ENCODE peak calls at places on chromosomes 13 and 19, in four cellular contexts. M is lower lobe of right lung, E is astrocyte of the cerebellum, V is ascending aorta. H is an unnamed sample.

GRCh38 chr13:66618702-66619101 is 611.4 kb downstream of the PCDH9 start:
- DNase-seq in V (no peak), M (no peak), E (peak), H (peak)

GRCh38 chr19:54230031-54230430 is 7.2 kb upstream of the LILRB3 start:
- DNase-seq in M (no peak), V (no peak), E (no peak), H (no peak)

GRCh38 chr19:34172661-34173144 is 399 bp downstream of the LSM14A start:
- DNase-seq in M (peak), E (no peak), V (no peak), H (no peak)

GRCh38 chr13:45132384-45133064 is 12.2 kb downstream of the GTF2F2 start:
- DNase-seq in E (no peak), M (no peak), V (no peak), H (peak)

GRCh38 chr19:30153326-30154210 is 211.5 kb downstream of the URI1 start:
- DNase-seq in E (no peak), V (no peak), M (no peak), H (peak)

GRCh38 chr13:24746618-24747247 is 17.2 kb upstream of the RNF17 start:
- DNase-seq in E (no peak), V (no peak), M (no peak), H (no peak)

GRCh38 chr13:66612983-66613382 is 617.2 kb downstream of the PCDH9 start:
- DNase-seq in M (no peak), E (no peak), V (no peak), H (no peak)

GRCh38 chr13:82597737-82598136 is 1284.5 kb downstream of the SLITRK1 start:
- DNase-seq in V (no peak), E (no peak), M (no peak), H (no peak)

GRCh38 chr13:83423361-83423760 is 458.9 kb downstream of the SLITRK1 start:
- DNase-seq in M (no peak), E (no peak), V (no peak), H (no peak)

GRCh38 chr13:92224052-92224821 is 825.8 kb downstream of the GPC5 start:
- DNase-seq in M (no peak), E (peak), V (no peak), H (no peak)

GRCh38 chr13:86892330-86892729 is 778.8 kb upstream of the SLITRK5 start:
- DNase-seq in M (no peak), V (no peak), E (no peak), H (no peak)

GRCh38 chr19:49374665-49375434 is 11.2 kb downstream of the DKKL1 start:
- DNase-seq in V (no peak), M (no peak), E (no peak), H (no peak)

GRCh38 chr19:38691938-38692457 is 44.5 kb downstream of the ACTN4 start:
- DNase-seq in M (peak), E (peak), V (peak), H (no peak)

GRCh38 chr13:98300956-98301641 is 124.0 kb upstream of the RNF113B start:
- DNase-seq in M (no peak), E (peak), V (no peak), H (no peak)

GRCh38 chr13:40251343-40252032 is 415.0 kb downstream of the FOXO1 start:
- DNase-seq in E (no peak), M (no peak), V (no peak), H (no peak)

GRCh38 chr13:40480012-40480914 is 186.2 kb downstream of the FOXO1 start:
- DNase-seq in E (no peak), V (no peak), M (no peak), H (no peak)

GRCh38 chr13:30212256-30212655 is 95.1 kb downstream of the KATNAL1 start:
- DNase-seq in E (no peak), V (no peak), M (no peak), H (no peak)

GRCh38 chr13:113916330-113916815 is 52.5 kb upstream of the GAS6 start:
- DNase-seq in M (no peak), V (no peak), E (no peak), H (no peak)

GRCh38 chr13:95246292-95247082 is 54.8 kb downstream of the ABCC4 start:
- DNase-seq in V (no peak), E (no peak), M (no peak), H (no peak)

GRCh38 chr19:1451916-1452801 is 2.2 kb downstream of the APC2 start:
- DNase-seq in M (no peak), V (no peak), E (no peak), H (no peak)

GRCh38 chr19:39078436-39079200 is 5.5 kb upstream of the ACP7 start:
- DNase-seq in V (no peak), E (peak), M (no peak), H (no peak)

GRCh38 chr19:42024622-42025111 is 30.6 kb upstream of the ATP1A3 start:
- DNase-seq in E (peak), V (no peak), M (no peak), H (no peak)

GRCh38 chr13:56906909-56907308 is 233.8 kb upstream of the PRR20A start:
- DNase-seq in V (no peak), M (no peak), E (no peak), H (no peak)

GRCh38 chr13:82010780-82011179 is 1669.9 kb upstream of the SPRY2 start:
- DNase-seq in E (no peak), V (no peak), M (no peak), H (no peak)

GRCh38 chr13:98143157-98143553 is 261 bp downstream of the FARP1 start:
- DNase-seq in M (peak), V (no peak), E (no peak), H (no peak)

GRCh38 chr19:50817941-50818858 is 5.4 kb downstream of the KLK1 start:
- DNase-seq in E (no peak), V (no peak), M (peak), H (peak)

GRCh38 chr13:110559429-110559943 is 2.0 kb downstream of the RAB20 start:
- DNase-seq in M (peak), V (no peak), E (no peak), H (no peak)

GRCh38 chr13:96766311-96766710 is 228.0 kb downstream of the OXGR1 start:
- DNase-seq in V (no peak), E (no peak), M (no peak), H (no peak)

GRCh38 chr13:94557836-94558235 is 38.1 kb downstream of the TGDS start:
- DNase-seq in V (no peak), E (no peak), M (no peak), H (no peak)

GRCh38 chr13:72953391-72953960 is 105.3 kb upstream of the KLF5 start:
- DNase-seq in E (no peak), M (peak), V (no peak), H (no peak)

GRCh38 chr13:32206097-32206740 is 108.9 kb downstream of the ZAR1L start:
- DNase-seq in M (no peak), V (no peak), E (no peak), H (no peak)

GRCh38 chr13:32202268-32202667 is 112.9 kb downstream of the ZAR1L start:
- DNase-seq in E (no peak), V (no peak), M (no peak), H (no peak)

GRCh38 chr13:32203736-32204135 is 111.4 kb downstream of the ZAR1L start:
- DNase-seq in V (no peak), M (no peak), E (no peak), H (no peak)

GRCh38 chr13:32208860-32209259 is 106.3 kb downstream of the ZAR1L start:
- DNase-seq in E (no peak), M (no peak), V (peak), H (no peak)

DNA sequence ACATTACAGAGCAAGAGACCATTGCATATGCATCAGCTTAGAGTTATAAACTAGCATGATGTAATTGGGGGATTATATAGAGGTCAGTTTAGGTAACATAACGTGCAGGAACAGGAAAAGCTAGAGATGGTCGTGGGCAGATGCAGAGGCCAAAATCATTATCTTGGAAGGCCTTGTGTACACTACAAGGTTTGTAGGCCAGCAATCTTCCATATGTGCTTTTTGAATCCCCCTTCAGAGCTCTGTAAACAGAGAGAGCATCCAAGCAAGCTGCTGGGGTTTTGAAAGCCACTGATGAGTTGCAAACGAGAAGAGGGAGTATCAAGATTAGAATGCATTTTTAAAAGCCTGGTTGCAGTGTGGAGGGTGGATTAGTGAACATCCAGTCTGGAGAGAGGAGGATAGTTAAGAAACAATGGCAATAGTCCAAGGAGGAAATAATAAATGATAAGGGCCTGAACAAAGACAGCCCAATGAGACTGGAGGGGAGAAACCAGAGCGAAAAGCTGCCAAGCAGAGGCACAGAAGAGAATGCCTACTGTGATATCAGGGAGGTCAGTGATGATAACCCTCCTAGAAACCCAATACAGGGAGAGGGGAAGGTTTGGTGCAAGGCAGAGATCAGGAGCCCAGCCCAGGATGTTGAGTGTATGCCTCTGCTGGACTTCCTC is 109.6 kb downstream of the ZAR1L start:
- DNase-seq in E (no peak), V (no peak), M (no peak), H (no peak)
- TF ChIP-seq CTCF in E (no peak), V (no peak), M (no peak), H (no peak)

DNA sequence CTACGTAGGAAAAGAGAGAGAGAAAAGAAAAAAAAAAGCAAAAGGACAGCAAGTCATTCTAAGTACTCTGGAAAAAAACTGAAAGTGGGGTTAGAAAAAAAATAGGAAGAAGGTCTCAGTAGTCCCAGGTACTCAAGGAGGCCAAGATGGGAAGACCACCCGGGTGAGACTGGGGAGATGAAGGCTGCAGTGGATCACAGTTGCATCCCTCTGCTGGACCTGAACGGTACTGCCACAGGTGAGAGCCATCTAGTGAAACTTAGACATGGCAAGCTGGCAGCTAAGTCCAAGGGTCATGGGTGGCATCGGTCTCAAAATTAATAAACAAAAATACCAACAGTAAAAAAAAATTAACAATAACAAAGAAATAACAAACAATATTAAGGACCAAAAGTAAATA is 41.0 kb upstream of the ZNF91 start:
- DNase-seq in V (no peak), E (no peak), M (no peak), H (no peak)
- TF ChIP-seq CTCF in V (no peak), E (peak), M (no peak), H (no peak)

GRCh38 chr13:104318121-104318520 is 1251.9 kb upstream of the SLC10A2 start:
- DNase-seq in E (peak), M (no peak), V (no peak), H (no peak)
- TF ChIP-seq CTCF in E (peak), M (no peak), V (no peak), H (no peak)

GRCh38 chr13:50386527-50387123 is 371.4 kb downstream of the KCNRG start:
- DNase-seq in V (no peak), E (no peak), M (no peak), H (no peak)

GRCh38 chr13:50384724-50385123 is 369.5 kb downstream of the KCNRG start:
- DNase-seq in E (no peak), M (no peak), V (no peak), H (no peak)

GRCh38 chr13:50389726-50390125 is 374.5 kb downstream of the KCNRG start:
- DNase-seq in V (no peak), E (no peak), M (no peak), H (no peak)

GRCh38 chr13:50388481-50388880 is 373.2 kb downstream of the KCNRG start:
- DNase-seq in M (no peak), E (no peak), V (no peak), H (no peak)

GRCh38 chr13:50387124-50387581 is 371.9 kb downstream of the KCNRG start:
- DNase-seq in V (peak), M (peak), E (no peak), H (peak)
- TF ChIP-seq CTCF in V (no peak), M (peak), E (no peak), H (peak)

GRCh38 chr19:56189785-56190184 is 7.8 kb downstream of the ZSCAN5B start:
- DNase-seq in E (no peak), V (no peak), M (no peak), H (no peak)
- TF ChIP-seq CTCF in E (no peak), V (no peak), M (no peak), H (no peak)

GRCh38 chr19:18768046-18768771 is 22.9 kb downstream of the COMP start:
- DNase-seq in V (no peak), E (no peak), M (no peak), H (no peak)
- TF ChIP-seq CTCF in V (no peak), E (no peak), M (no peak), H (no peak)

DNA sequence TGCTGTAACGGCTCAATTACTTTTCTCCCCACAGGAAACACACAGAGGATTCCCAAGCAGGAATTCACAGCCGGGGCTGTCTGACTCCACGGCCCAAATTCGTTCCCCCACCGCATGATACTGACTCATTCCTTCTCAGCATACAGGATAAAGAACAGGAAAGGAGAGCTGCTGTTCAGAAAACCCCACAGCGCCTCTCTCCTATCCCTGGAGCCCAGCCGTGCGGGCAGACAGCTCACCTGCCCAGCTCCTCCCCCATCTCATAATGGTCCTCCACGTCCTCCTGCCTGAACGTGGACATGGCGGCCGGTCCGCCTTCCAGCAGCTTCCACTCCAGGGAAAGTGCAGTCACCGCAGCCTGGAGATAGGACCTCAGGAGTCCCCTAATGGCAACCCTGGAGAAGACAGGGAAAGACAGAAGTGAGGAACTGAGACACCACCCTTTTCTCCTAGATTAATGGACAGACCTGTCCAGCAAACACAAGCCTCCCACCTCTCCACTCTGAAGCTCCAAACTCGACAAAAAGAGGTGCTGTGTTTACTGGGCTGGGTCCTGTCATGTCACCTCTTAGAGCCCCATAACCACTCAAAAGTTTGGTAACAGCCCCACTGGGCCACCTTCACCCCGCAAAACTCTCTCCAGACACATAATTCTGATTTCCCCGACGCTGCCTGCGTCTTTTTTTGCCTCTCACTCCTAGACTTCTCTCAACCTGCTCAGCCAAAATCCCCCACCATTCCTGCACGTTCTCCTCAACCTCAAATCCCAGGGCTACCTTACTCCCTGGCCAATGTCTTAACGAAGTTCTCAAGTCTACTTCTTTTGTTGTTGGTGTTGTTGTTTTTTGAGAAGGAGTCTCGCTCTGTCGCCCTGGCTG is 1.2 kb downstream of the DAPK3 start:
- DNase-seq in M (no peak), E (peak), V (peak), H (no peak)
- TF ChIP-seq CTCF in M (no peak), E (peak), V (no peak), H (no peak)

H was measured in GM10248.